ENCODE peak calls at places on chromosomes 5 and 9, in five cellular contexts. F is H9, Q is mesenchymal stem cell, V is neuronal stem cell, N is H1. S is an unnamed sample.

GRCh38 chr5:28017178-28017577 is 978.8 kb upstream of the CDH9 start:
- DNase-seq in N (no peak), F (no peak), V (no peak), Q (no peak), S (no peak)

GRCh38 chr5:143154495-143155375 is 248.8 kb downstream of the NR3C1 start:
- DNase-seq in Q (peak), N (peak), F (no peak), V (no peak), S (no peak)

GRCh38 chr5:138542120-138542955 is 698 bp downstream of the ETF1 start:
- DNase-seq in F (no peak), Q (no peak), V (no peak), N (peak), S (peak)

GRCh38 chr5:16127865-16128544 is 51.6 kb downstream of the MARCHF11 start:
- DNase-seq in N (no peak), V (no peak), Q (no peak), F (no peak), S (no peak)

GRCh38 chr5:144304683-144305082 is 134.0 kb downstream of the KCTD16 start:
- DNase-seq in N (no peak), V (no peak), Q (no peak), F (no peak), S (no peak)

GRCh38 chr5:14071433-14071832 is 71.7 kb upstream of the TRIO start:
- DNase-seq in Q (no peak), V (no peak), F (no peak), N (no peak), S (peak)

GRCh38 chr5:115657883-115658233 is 32.0 kb upstream of the TMED7 start:
- DNase-seq in F (no peak), Q (peak), V (no peak), N (no peak), S (peak)

GRCh38 chr9:95435074-95435728 is 81.6 kb downstream of the PTCH1 start:
- DNase-seq in Q (no peak), N (no peak), V (no peak), F (no peak), S (no peak)

GRCh38 chr5:111748304-111748763 is 8.7 kb downstream of the NREP start:
- DNase-seq in V (no peak), N (no peak), F (no peak), Q (peak), S (no peak)

GRCh38 chr5:167565555-167565954 is 725.9 kb upstream of the WWC1 start:
- DNase-seq in F (no peak), Q (peak), V (no peak), N (no peak), S (no peak)

DNA sequence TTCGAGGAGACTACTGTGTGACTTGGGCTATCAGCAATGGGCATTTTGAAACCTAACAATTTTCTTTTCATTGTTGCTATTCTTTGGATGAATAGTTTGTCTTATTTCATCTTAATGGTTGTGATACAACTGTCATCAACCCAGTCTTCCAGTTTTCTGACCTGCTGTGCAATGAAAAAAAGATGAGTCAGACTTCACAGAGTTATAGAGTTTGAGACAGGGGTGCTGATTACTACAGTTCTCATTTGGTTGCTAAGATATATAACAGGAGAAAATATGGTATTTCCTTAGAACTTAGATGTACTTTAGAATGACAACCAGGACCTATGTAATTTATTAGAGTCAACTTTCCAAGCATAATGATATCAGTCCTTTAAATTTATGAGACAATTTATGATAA is 564.4 kb upstream of the NUDT12 start:
- DNase-seq in N (no peak), F (no peak), V (no peak), Q (no peak), S (no peak)
- H2BK12ac ChIP-seq in N (no peak), F (no peak), V (no peak), Q (no peak), S (no peak)

GRCh38 chr9:34647651-34648050 is 1.2 kb downstream of the GALT start:
- DNase-seq in N (no peak), F (no peak), Q (no peak), V (no peak), S (no peak)
- H3K14ac ChIP-seq in N (no peak), F (peak), Q (no peak), V (no peak), S (no peak)

GRCh38 chr9:108869092-108869725 is 7.1 kb downstream of the ACTL7A start:
- DNase-seq in N (no peak), Q (peak), V (no peak), F (no peak), S (peak)

GRCh38 chr9:108876425-108876824 is 14.4 kb downstream of the ACTL7A start:
- DNase-seq in Q (no peak), F (no peak), N (no peak), V (no peak), S (no peak)

GRCh38 chr9:108877524-108877923 is 15.5 kb downstream of the ACTL7A start:
- DNase-seq in N (no peak), V (no peak), Q (no peak), F (no peak), S (no peak)

DNA sequence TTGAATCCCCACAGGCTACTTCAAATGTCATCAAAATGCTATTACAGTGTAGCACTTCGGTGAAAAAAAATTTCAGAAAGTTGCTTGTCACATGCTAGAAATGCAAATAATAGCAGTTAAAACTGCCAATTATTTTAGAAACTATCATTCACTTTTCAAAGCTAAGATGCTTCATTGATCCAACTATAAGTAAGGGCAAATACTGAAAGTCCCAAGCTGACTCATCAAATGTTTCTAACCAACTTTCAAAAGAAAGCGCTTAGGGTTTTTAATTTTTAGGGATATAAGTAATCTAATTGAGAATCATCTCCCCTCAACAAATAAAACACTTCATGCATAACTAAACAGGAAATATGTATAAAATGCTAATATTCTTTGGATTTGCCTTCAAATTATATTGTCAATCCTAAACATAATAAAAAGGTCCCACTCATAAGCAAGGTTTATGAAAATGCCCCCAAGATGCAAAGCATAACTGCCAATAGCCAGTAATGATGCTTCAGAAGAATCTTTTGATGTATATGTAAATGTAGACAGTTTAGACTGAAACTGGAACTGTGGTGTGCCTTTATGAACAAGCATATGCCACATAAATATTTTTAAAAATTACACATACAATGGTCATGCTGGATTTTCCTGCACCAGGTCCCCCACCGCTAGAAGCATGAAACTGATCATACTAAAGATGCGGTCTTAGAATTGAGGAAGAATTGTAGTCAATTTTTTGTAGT is 12.2 kb downstream of the ACTL7A start:
- DNase-seq in Q (no peak), N (no peak), V (no peak), F (no peak), S (no peak)
- H2BK12ac ChIP-seq in Q (no peak), N (no peak), V (no peak), F (no peak), S (no peak)

GRCh38 chr5:38466444-38467189 is 89.8 kb downstream of the LIFR start:
- DNase-seq in Q (no peak), V (no peak), N (no peak), F (no peak), S (no peak)

GRCh38 chr5:38465045-38465444 is 91.4 kb downstream of the LIFR start:
- DNase-seq in V (no peak), Q (no peak), F (no peak), N (no peak), S (no peak)

GRCh38 chr5:38467353-38468040 is 88.9 kb downstream of the LIFR start:
- DNase-seq in F (no peak), Q (no peak), V (no peak), N (no peak), S (no peak)

GRCh38 chr5:38463634-38464521 is 92.6 kb downstream of the LIFR start:
- DNase-seq in F (no peak), V (no peak), Q (peak), N (no peak), S (peak)

GRCh38 chr5:38465702-38466443 is 90.6 kb downstream of the LIFR start:
- DNase-seq in Q (no peak), V (no peak), F (no peak), N (no peak), S (no peak)
- H3K14ac ChIP-seq in Q (no peak), V (no peak), F (no peak), N (no peak), S (no peak)

GRCh38 chr9:109766351-109766750 is 13.6 kb upstream of the PALM2AKAP2 start:
- DNase-seq in Q (peak), F (no peak), N (no peak), V (no peak), S (peak)

GRCh38 chr9:109767814-109768213 is 12.2 kb upstream of the PALM2AKAP2 start:
- DNase-seq in Q (no peak), N (no peak), V (no peak), F (no peak), S (no peak)

GRCh38 chr9:109769250-109769649 is 10.7 kb upstream of the PALM2AKAP2 start:
- DNase-seq in F (no peak), N (no peak), Q (no peak), V (no peak), S (no peak)

GRCh38 chr9:109765821-109766220 is 14.2 kb upstream of the PALM2AKAP2 start:
- DNase-seq in N (no peak), V (no peak), Q (peak), F (no peak), S (no peak)

DNA sequence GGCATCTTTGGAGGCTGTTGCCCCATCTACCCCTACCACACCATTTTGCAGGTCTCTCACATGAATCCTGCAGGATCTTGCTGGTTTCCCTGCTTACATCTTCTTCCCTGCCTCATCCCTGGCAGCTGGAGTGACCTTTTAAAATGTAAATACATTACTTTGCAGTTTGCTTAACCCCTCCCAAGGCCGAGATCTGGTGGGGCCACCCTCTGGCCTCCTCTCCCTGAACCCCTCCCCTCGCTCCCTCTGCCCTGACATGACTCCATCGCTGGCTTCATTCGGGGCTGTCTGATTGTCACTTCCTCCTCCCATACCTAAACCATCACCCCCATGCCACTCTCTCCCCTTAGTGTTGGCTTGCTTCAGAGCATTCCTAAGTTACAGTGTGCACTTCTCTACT is 12.6 kb upstream of the PALM2AKAP2 start:
- DNase-seq in N (no peak), Q (peak), F (peak), V (no peak), S (no peak)
- H2BK12ac ChIP-seq in N (peak), Q (peak), F (no peak), V (no peak), S (no peak)

GRCh38 chr9:34158362-34158869 is 20.4 kb upstream of the UBAP1 start:
- DNase-seq in F (no peak), N (no peak), Q (peak), V (peak), S (no peak)
- H3K14ac ChIP-seq in F (no peak), N (no peak), Q (no peak), V (no peak), S (no peak)

GRCh38 chr5:133230823-133231578 is 179.2 kb downstream of the HSPA4 start:
- DNase-seq in N (no peak), Q (no peak), F (no peak), V (no peak), S (no peak)
- H2BK12ac ChIP-seq in N (no peak), Q (no peak), F (no peak), V (no peak), S (no peak)

S was measured in trophoblast cell.